ENCODE peak calls at places on chromosomes 13 and 19, in seven cellular contexts. D is ascending aorta, E is spleen, L is fibroblast of pulmonary artery, J is fibroblast of mammary gland, S is AG04450, U is NB4. M is an unnamed sample.

GRCh38 chr19:42068756-42069571 is 1.0 kb downstream of the GRIK5 start:
- DNase-seq in D (no peak), E (no peak), L (no peak), J (no peak), S (no peak), U (no peak), M (no peak)

GRCh38 chr13:110232146-110232545 is 74.8 kb downstream of the COL4A1 start:
- DNase-seq in D (no peak), E (no peak), L (no peak), J (no peak), S (no peak), U (no peak), M (no peak)

GRCh38 chr13:79562557-79562956 is 81.6 kb downstream of the NDFIP2 start:
- DNase-seq in D (no peak), E (no peak), L (no peak), J (no peak), S (no peak), U (no peak), M (no peak)

GRCh38 chr13:20536992-20537391 is 11.3 kb upstream of the CRYL1 start:
- DNase-seq in D (no peak), E (no peak), L (no peak), J (no peak), S (no peak), U (no peak), M (no peak)

GRCh38 chr19:16891696-16892382 is 3.0 kb downstream of the F2RL3 start:
- DNase-seq in D (no peak), E (no peak), L (no peak), J (no peak), S (no peak), U (no peak), M (no peak)

GRCh38 chr13:40235160-40235796 is 431.2 kb downstream of the FOXO1 start:
- DNase-seq in D (no peak), E (no peak), L (no peak), J (peak; percentile 93), S (no peak), U (no peak), M (no peak)

GRCh38 chr19:4976412-4977298 is 7.7 kb downstream of the KDM4B start:
- DNase-seq in D (peak; percentile 63), E (peak; percentile 90), L (peak; percentile 99), J (peak; percentile 99), S (peak; percentile 91), U (peak; percentile 94), M (no peak)

GRCh38 chr13:96751089-96751488 is 243.2 kb downstream of the OXGR1 start:
- DNase-seq in D (no peak), E (no peak), L (no peak), J (no peak), S (no peak), U (no peak), M (no peak)

GRCh38 chr19:57620673-57621348 is 6.8 kb downstream of the ZNF134 start:
- DNase-seq in D (no peak), E (no peak), L (peak; percentile 35), J (peak; percentile 34), S (no peak), U (peak; percentile 6), M (peak; percentile 28)

GRCh38 chr13:59445812-59446211 is 717.9 kb downstream of the DIAPH3 start:
- DNase-seq in D (no peak), E (no peak), L (no peak), J (no peak), S (no peak), U (no peak), M (no peak)

GRCh38 chr19:13102666-13103584 is at the start of gene LYL1:
- DNase-seq in D (no peak), E (peak; percentile 97), L (peak; percentile 65), J (no peak), S (no peak), U (peak; percentile 96), M (peak; percentile 80)

GRCh38 chr13:93740334-93740733 is 513.7 kb downstream of the GPC6 start:
- DNase-seq in D (no peak), E (no peak), L (no peak), J (no peak), S (no peak), U (no peak), M (no peak)

GRCh38 chr19:19336597-19336996 is 16.0 kb downstream of the MAU2 start:
- DNase-seq in D (no peak), E (no peak), L (no peak), J (no peak), S (no peak), U (no peak), M (no peak)

GRCh38 chr13:72570019-72570418 is 157.4 kb downstream of the MZT1 start:
- DNase-seq in D (no peak), E (no peak), L (no peak), J (no peak), S (no peak), U (no peak), M (peak; percentile 4)

GRCh38 chr13:114095486-114095885 is 36.9 kb downstream of the RASA3 start:
- DNase-seq in D (no peak), E (no peak), L (no peak), J (no peak), S (no peak), U (no peak), M (no peak)

GRCh38 chr19:43711751-43712355 is 4.0 kb upstream of the IRGC start:
- DNase-seq in D (no peak), E (no peak), L (no peak), J (peak; percentile 34), S (no peak), U (no peak), M (no peak)

GRCh38 chr13:72696590-72696989 is 30.8 kb downstream of the MZT1 start:
- DNase-seq in D (no peak), E (no peak), L (peak; percentile 51), J (peak; percentile 24), S (no peak), U (no peak), M (no peak)

GRCh38 chr19:48554385-48555091 is 2.6 kb downstream of the SULT2B1 start:
- DNase-seq in D (no peak), E (no peak), L (no peak), J (no peak), S (no peak), U (peak; percentile 78), M (no peak)

GRCh38 chr19:45901432-45901903 is 945 bp downstream of the MYPOP start:
- DNase-seq in D (no peak), E (peak; percentile 87), L (peak; percentile 59), J (peak; percentile 44), S (no peak), U (peak; percentile 92), M (no peak)

GRCh38 chr13:93789058-93789457 is 562.5 kb downstream of the GPC6 start:
- DNase-seq in D (no peak), E (no peak), L (no peak), J (peak; percentile 13), S (no peak), U (no peak), M (no peak)

GRCh38 chr13:48038763-48039162 is 1.2 kb downstream of the NUDT15 start:
- DNase-seq in D (no peak), E (no peak), L (no peak), J (no peak), S (no peak), U (peak; percentile 31), M (peak; percentile 24)

GRCh38 chr19:6720369-6721112 is at the start of gene C3:
- DNase-seq in D (no peak), E (no peak), L (peak; percentile 94), J (peak; percentile 81), S (no peak), U (peak; percentile 74), M (no peak)

DNA sequence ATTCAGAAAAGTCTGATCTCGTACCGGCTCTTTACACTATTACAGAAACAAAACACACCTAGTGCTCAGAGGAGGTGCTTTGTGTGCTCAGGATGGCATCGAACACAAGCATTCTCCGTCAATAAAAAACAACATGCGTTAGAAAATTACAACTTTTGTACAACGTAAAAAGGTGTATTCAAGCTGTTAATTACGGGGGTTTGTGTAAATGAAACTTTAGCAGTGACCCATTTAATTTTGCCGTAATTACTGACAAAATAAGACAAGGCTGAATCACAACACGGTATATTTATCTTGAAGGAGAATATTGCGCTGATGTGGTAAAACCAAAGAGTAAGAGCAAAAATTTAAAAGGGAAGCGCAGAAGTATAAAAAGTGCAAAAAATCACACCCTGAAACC is 6.5 kb upstream of the SOX1 start:
- DNase-seq in D (no peak), E (no peak), L (no peak), J (no peak), S (no peak), U (no peak), M (no peak)
- H3K4me3 ChIP-seq in D (no peak overlapping the region), E (no peak overlapping the region), L (no peak overlapping the region), J (no peak overlapping the region), S (no peak overlapping the region), U (no peak overlapping the region), M (no peak overlapping the region)

DNA sequence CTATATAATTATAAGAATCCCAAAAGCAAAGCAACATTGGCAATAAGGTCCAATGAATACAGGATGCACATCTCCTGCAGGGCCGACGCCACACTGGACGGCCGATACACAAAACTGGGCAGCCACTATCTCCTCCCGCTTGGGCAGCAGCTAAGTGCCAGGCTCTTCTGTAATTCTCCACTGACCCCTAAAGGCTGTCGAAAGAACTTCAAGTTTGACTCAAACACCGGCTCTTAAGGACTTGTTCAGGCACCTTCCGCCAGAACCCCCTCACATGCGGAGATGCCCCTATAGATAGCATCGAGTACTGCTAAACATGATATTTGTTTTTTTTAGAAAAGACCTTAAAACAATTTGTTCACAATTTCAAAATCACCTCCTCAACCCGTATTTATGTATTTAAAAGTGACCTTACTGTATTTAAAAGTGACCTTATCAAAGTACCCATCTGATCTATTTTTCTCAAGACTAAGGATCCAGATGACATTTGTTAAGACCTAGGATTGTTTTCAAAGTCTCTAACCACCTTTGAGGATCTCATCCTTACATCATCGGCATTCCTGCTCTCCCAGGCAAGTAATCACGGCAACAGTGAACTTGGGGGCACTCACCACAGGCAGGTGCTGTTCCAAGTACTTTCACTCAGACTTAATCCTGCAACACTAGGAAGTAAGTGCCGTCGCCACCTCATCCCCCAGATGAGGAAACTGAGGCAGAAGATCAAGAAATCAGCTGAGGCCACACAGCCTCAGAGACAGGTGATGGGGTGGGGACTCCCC is 77.8 kb downstream of the TUBGCP3 start:
- DNase-seq in D (no peak), E (no peak), L (peak; percentile 73), J (peak; percentile 70), S (peak; percentile 23), U (peak; percentile 65), M (peak; percentile 38)
- TF ChIP-seq CTCF in D (peak; percentile 40), E (no peak), L (peak; percentile 51), J (peak; percentile 51), S (peak; percentile 60), U (peak; percentile 47), M (peak; percentile 28)

GRCh38 chr19:29917911-29918310 is 24.1 kb upstream of the URI1 start:
- DNase-seq in D (no peak), E (no peak), L (no peak), J (no peak), S (no peak), U (no peak), M (no peak)
- H3K4me3 ChIP-seq in D (no peak overlapping the region), E (no peak overlapping the region), L (no peak overlapping the region), J (no peak overlapping the region), S (no peak overlapping the region), U (no peak overlapping the region), M (no peak overlapping the region)

DNA sequence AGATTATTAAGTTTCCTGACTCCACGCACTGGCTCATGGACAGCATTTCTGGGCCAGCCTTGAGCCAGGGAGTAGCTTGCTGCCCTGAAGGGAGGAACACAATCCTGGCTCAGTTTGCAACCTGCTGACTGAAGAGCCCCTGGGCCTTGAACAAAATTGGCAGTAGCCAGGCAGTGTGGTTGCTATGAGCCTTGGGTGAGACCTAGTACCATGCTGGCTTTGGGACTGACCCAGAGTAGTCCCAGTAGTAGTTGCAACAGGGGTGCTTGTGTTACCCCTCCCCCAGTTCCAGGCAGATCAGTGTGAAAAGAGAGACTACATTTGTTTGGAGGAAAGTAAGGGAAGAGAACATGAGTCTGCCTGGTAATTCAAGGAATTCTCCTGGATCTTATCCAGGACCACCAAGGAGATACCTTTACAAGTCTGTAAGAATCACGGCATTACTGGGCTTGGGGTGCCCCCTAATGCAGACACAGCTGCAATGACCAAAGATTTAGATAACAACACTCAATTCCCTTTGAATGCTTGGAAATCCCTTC is 22.0 kb downstream of the ITGBL1 start:
- DNase-seq in D (no peak), E (no peak), L (peak; percentile 84), J (peak; percentile 90), S (peak; percentile 90), U (peak; percentile 4), M (no peak)
- TF ChIP-seq CTCF in D (no peak), E (no peak), L (peak; percentile 54), J (peak; percentile 59), S (peak; percentile 78), U (no peak), M (peak; percentile 3)